ENCODE peak calls at places on chromosomes 1 and 21, in six cellular contexts. E, R, F, Z, H and Q are unnamed samples.

GRCh38 chr1:228464487-228464983 is 22.6 kb upstream of the RNF187 start:
- DNase-seq in R (peak; percentile 98), Z (no peak), H (no peak), E (peak; percentile 83), F (no peak), Q (peak; percentile 84)

GRCh38 chr1:76086597-76086996 is 12.1 kb downstream of the ST6GALNAC3 start:
- DNase-seq in R (no peak), E (no peak), Z (no peak), F (no peak), H (no peak), Q (no peak)

GRCh38 chr1:77991638-77992037 is 12.8 kb upstream of the FUBP1 start:
- DNase-seq in H (no peak), F (no peak), R (no peak), E (no peak), Z (peak; percentile 20), Q (no peak)

GRCh38 chr1:91803847-91804545 is 82.0 kb downstream of the TGFBR3 start:
- DNase-seq in F (no peak), R (peak; percentile 22), H (no peak), Z (no peak), E (no peak), Q (no peak)

GRCh38 chr1:52707927-52708655 is 9.9 kb upstream of the COA7 start:
- DNase-seq in H (no peak), R (no peak), E (peak; percentile 94), F (no peak), Z (peak; percentile 16), Q (peak; percentile 52)

GRCh38 chr1:176142973-176143372 is 64.1 kb downstream of the COP1 start:
- DNase-seq in F (no peak), Z (no peak), R (no peak), E (no peak), H (no peak), Q (no peak)

GRCh38 chr1:223269006-223269405 is 95.0 kb downstream of the SUSD4 start:
- DNase-seq in R (no peak), Z (peak; percentile 2), E (no peak), H (no peak), F (no peak), Q (no peak)

GRCh38 chr1:64019818-64020217 is 183.6 kb upstream of the UBE2U start:
- DNase-seq in R (peak; percentile 24), H (no peak), E (peak; percentile 69), F (no peak), Z (no peak), Q (peak; percentile 57)

GRCh38 chr1:246165826-246166709 is 341.0 kb downstream of the SMYD3 start:
- DNase-seq in E (no peak), F (no peak), R (no peak), Z (peak; percentile 41), H (no peak), Q (peak; percentile 57)

GRCh38 chr1:209202826-209203439 is 380.6 kb upstream of the CAMK1G start:
- DNase-seq in H (peak; percentile 47), F (peak; percentile 46), R (peak; percentile 44), E (peak; percentile 59), Z (peak; percentile 46), Q (peak; percentile 48)

GRCh38 chr1:174445817-174446216 is 1.9 kb upstream of the GPR52 start:
- DNase-seq in H (no peak), E (peak; percentile 4), R (no peak), F (no peak), Z (no peak), Q (no peak)

GRCh38 chr1:180906511-180906910 is 6.2 kb upstream of the KIAA1614 start:
- DNase-seq in F (no peak), E (no peak), Z (no peak), H (peak; percentile 2), R (no peak), Q (no peak)

GRCh38 chr1:3323791-3324703 is 130.4 kb upstream of the ARHGEF16 start:
- DNase-seq in R (no peak), H (no peak), Z (no peak), F (no peak), E (no peak), Q (no peak)

GRCh38 chr1:85992756-85993155 is 163.8 kb downstream of the COL24A1 start:
- DNase-seq in H (no peak), Z (no peak), F (no peak), R (peak; percentile 22), E (peak; percentile 67), Q (no peak)

GRCh38 chr1:13801711-13802486 is 101.9 kb downstream of the PRDM2 start:
- DNase-seq in Z (no peak), F (no peak), R (no peak), H (no peak), E (no peak), Q (no peak)
- H4K20me1 ChIP-seq in Z (peaks cover 3% of the 10 kb centered on the region), F (no peaks in the 10 kb centered on the region), R (no peaks in the 10 kb centered on the region), H (peaks cover 59% of the 10 kb centered on the region), E (no peaks in the 10 kb centered on the region), Q (no peaks in the 10 kb centered on the region)

DNA sequence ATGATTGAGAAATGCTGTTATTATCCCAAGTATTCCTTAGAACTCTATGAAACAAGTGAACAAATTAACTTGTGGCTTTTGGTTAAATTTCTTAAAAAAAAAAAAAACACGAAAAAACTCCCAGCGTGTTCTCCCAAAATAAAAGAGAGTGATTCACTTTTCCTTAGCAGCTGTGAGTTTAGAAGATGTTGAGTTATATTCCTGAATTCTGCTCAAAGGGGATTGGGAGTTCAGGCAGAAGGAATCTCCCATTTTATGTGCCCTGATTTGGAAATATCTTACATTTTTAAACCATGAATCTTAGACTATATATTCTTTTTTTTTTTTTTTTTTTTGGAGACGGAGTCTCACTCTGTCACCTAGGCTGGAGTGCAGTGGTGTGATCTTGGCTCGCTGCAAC is 34.3 kb downstream of the SMG7 start:
- DNase-seq in R (no peak), F (no peak), H (no peak), E (peak; percentile 63), Z (no peak), Q (no peak)
- H4K20me1 ChIP-seq in R (peaks cover 49% of the 10 kb centered on the region), F (peaks cover 15% of the 10 kb centered on the region), H (peaks cover 40% of the 10 kb centered on the region), E (no peaks in the 10 kb centered on the region), Z (no peaks in the 10 kb centered on the region), Q (peaks cover 7% of the 10 kb centered on the region)

GRCh38 chr1:14999441-14999840 is 154.1 kb upstream of the TMEM51 start:
- DNase-seq in H (no peak), Z (peak; percentile 71), R (no peak), E (no peak), F (no peak), Q (no peak)
- H4K20me1 ChIP-seq in H (peaks cover 44% of the 10 kb centered on the region), Z (peaks cover 18% of the 10 kb centered on the region), R (no peaks in the 10 kb centered on the region), E (no peaks in the 10 kb centered on the region), F (no peaks in the 10 kb centered on the region), Q (no peaks in the 10 kb centered on the region)

DNA sequence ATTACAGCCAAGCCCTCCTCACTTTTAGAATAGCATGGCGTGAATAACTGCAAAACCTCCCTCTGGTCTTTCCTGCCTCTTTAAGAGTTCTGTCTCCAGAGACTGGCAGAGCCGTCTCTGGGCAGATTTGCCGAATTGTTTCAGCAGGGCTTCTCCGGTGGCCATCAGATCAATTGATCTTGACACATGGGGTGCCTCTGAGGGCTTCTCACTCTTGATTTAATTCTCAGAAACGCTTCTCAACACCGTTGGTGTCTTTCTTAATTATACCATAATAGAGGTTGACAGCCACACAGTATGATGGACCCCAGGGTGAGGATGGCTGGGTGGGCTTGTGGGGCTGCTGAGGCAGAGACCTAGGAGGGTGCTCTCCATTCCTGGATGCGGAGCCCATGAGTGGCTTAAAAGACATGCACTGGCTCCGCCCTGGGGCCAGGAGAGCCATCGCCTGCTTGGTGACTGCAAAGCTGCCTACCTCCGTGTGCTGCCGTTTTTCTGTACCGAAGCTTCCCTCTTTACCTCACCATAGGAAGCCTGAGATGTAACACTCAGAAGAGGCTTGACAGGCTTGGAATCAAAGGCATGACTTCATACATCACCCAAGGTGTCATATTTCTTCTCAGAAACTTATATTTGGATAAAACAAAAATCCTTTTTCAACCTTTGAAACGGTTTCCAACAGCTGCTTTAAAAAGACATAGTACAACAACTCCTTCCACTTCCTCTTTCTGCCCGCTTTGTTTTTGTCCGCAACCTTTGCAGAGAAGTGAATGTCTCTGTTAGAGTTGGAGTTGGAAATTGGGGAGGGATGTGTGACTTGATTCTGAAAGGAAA is 82.9 kb downstream of the GALNT2 start:
- DNase-seq in R (peak; percentile 82), H (no peak), F (no peak), E (no peak), Z (no peak), Q (no peak)
- H4K20me1 ChIP-seq in R (no peaks in the 10 kb centered on the region), H (peaks cover 100% of the 10 kb centered on the region), F (no peaks in the 10 kb centered on the region), E (no peaks in the 10 kb centered on the region), Z (no peaks in the 10 kb centered on the region), Q (peaks cover 17% of the 10 kb centered on the region)

GRCh38 chr1:231332761-231333160 is 4.9 kb downstream of the EXOC8 start:
- DNase-seq in Z (no peak), H (no peak), F (no peak), E (no peak), R (no peak), Q (no peak)
- H4K20me1 ChIP-seq in Z (peaks cover 10% of the 10 kb centered on the region), H (peaks cover 36% of the 10 kb centered on the region), F (no peaks in the 10 kb centered on the region), E (peaks cover 5% of the 10 kb centered on the region), R (peaks cover 47% of the 10 kb centered on the region), Q (peaks cover 37% of the 10 kb centered on the region)

DNA sequence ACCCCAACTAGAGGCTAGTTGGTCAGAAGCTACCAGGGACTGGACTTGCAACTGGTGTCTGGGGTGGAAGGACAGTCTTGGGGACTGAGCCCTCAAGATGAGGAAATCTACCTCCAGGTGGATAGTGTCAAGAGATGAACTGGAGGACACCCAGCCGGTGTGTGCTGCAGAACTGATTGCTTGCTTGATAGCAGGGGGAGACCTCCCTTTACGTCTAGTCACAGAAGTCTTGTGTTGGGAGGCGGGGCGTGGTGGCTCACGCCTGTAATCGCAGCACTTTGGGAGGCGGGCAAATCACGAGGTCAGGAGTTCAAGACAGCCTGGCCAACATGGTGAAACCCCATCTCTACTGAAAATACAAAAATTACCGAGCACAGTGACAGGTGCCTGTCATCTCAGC is 4.9 kb downstream of the RCC2 start:
- DNase-seq in F (no peak), E (no peak), Z (no peak), H (no peak), R (no peak), Q (no peak)
- H4K20me1 ChIP-seq in F (peaks cover 6% of the 10 kb centered on the region), E (no peaks in the 10 kb centered on the region), Z (peaks cover 40% of the 10 kb centered on the region), H (peaks cover 75% of the 10 kb centered on the region), R (peaks cover 51% of the 10 kb centered on the region), Q (peaks cover 67% of the 10 kb centered on the region)

GRCh38 chr1:15931884-15932283 is 44.0 kb downstream of the ZBTB17 start:
- DNase-seq in Z (no peak), E (no peak), F (no peak), R (no peak), H (no peak), Q (no peak)
- H4K20me1 ChIP-seq in Z (no peaks in the 10 kb centered on the region), E (no peaks in the 10 kb centered on the region), F (no peaks in the 10 kb centered on the region), R (no peaks in the 10 kb centered on the region), H (peaks cover 48% of the 10 kb centered on the region), Q (no peaks in the 10 kb centered on the region)

DNA sequence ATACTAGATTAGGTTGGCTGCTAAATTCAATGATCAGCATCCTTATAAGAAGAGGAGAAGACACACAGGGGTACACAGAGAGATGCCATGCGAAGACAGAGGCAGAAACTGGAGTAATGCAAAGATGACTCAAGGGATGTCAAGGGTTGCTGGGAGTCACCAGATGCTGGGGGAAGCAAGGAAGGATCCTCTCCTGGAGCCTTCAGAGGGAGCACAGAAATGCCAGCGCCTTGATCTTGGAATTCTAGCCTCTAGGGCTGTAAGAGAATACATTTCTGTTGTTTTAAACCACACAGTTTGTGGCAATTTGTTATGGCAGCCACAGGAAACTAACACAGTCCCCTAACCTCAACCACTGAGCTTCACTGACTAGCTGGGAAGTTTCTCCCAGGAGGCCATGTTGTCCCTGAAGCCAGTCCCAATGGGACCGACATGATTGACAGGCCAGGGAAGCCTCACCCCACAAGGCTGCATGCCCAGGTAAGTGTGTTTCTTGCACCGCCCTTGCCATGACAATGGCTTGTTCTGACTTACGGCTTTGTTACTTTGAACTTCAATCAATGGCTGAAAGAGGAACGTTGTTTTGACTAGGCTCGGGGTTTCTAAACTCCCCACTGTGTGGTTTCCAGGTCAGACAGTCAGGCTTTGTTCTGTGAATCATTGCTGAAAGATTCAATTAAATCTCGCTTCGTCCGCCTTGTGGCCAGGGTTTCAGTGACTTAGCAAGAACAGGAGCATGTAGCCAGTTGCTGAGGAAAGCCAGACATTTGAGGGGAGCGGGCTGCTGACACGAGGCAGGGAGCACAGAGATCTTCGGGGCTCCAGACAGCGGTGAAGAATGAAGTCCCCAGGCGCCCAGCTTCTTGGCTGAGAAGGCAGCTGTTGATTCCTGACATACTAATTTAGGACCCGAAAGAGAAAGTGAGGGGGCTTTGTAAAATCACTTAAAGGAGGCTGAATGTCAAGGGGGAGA is 62.3 kb downstream of the RUNX1 start:
- DNase-seq in F (peak; percentile 93), E (peak; percentile 98), Z (peak; percentile 84), R (no peak), H (no peak), Q (peak; percentile 26)
- H4K20me1 ChIP-seq in F (no peaks in the 10 kb centered on the region), E (no peaks in the 10 kb centered on the region), Z (no peaks in the 10 kb centered on the region), R (peaks cover 10% of the 10 kb centered on the region), H (peaks cover 81% of the 10 kb centered on the region), Q (no peaks in the 10 kb centered on the region)